ENCODE peak calls at places on chromosomes 6 and 20, in ten cellular contexts. One of them, this sample, is unnamed.

GRCh38 chr20:62888406-62888805 is 26.8 kb upstream of the TCFL5 start:
- DNase-seq in breast epithelium: no peak
- DNase-seq in lung: no peak
- DNase-seq in IMR-90: no peak
- DNase-seq in uterus: no peak
- DNase-seq in heart left ventricle: no peak
- DNase-seq in A549: no peak
- DNase-seq in cardiac muscle cell: no peak
- DNase-seq in fibroblast of lung: no peak
- DNase-seq in psoas muscle: peak
- DNase-seq in this sample: no peak

GRCh38 chr20:63060057-63060991 is 53.6 kb upstream of the BHLHE23 start:
- DNase-seq in breast epithelium: no peak
- DNase-seq in lung: no peak
- DNase-seq in IMR-90: peak
- DNase-seq in uterus: no peak
- DNase-seq in heart left ventricle: no peak
- DNase-seq in A549: no peak
- DNase-seq in cardiac muscle cell: no peak
- DNase-seq in fibroblast of lung: peak
- DNase-seq in psoas muscle: peak
- DNase-seq in this sample: no peak

GRCh38 chr20:9736373-9736772 is 102.5 kb downstream of the PAK5 start:
- DNase-seq in breast epithelium: no peak
- DNase-seq in lung: no peak
- DNase-seq in IMR-90: no peak
- DNase-seq in uterus: no peak
- DNase-seq in heart left ventricle: no peak
- DNase-seq in A549: no peak
- DNase-seq in cardiac muscle cell: no peak
- DNase-seq in fibroblast of lung: no peak
- DNase-seq in psoas muscle: no peak
- DNase-seq in this sample: no peak

GRCh38 chr6:36378243-36378920 is 9.1 kb downstream of the ETV7 start:
- DNase-seq in breast epithelium: no peak
- DNase-seq in lung: no peak
- DNase-seq in IMR-90: no peak
- DNase-seq in uterus: no peak
- DNase-seq in heart left ventricle: no peak
- DNase-seq in A549: no peak
- DNase-seq in cardiac muscle cell: no peak
- DNase-seq in fibroblast of lung: no peak
- DNase-seq in psoas muscle: no peak
- DNase-seq in this sample: no peak

GRCh38 chr6:109322825-109323580 is 59.3 kb downstream of the CD164 start:
- DNase-seq in breast epithelium: no peak
- DNase-seq in lung: peak
- DNase-seq in IMR-90: no peak
- DNase-seq in uterus: no peak
- DNase-seq in heart left ventricle: peak
- DNase-seq in A549: no peak
- DNase-seq in cardiac muscle cell: no peak
- DNase-seq in fibroblast of lung: no peak
- DNase-seq in psoas muscle: no peak
- DNase-seq in this sample: no peak

GRCh38 chr20:17995967-17996819 is 27.4 kb downstream of the MGME1 start:
- DNase-seq in breast epithelium: no peak
- DNase-seq in lung: peak
- DNase-seq in IMR-90: peak
- DNase-seq in uterus: peak
- DNase-seq in heart left ventricle: no peak
- DNase-seq in A549: peak
- DNase-seq in cardiac muscle cell: peak
- DNase-seq in fibroblast of lung: peak
- DNase-seq in psoas muscle: no peak
- DNase-seq in this sample: peak

GRCh38 chr20:62628691-62629090 is 13.6 kb upstream of the SLCO4A1 start:
- DNase-seq in breast epithelium: no peak
- DNase-seq in lung: no peak
- DNase-seq in IMR-90: peak
- DNase-seq in uterus: no peak
- DNase-seq in heart left ventricle: no peak
- DNase-seq in A549: peak
- DNase-seq in cardiac muscle cell: no peak
- DNase-seq in fibroblast of lung: no peak
- DNase-seq in psoas muscle: peak
- DNase-seq in this sample: no peak

GRCh38 chr6:73675466-73676098 is 20.4 kb upstream of the CD109 start:
- DNase-seq in breast epithelium: peak
- DNase-seq in lung: peak
- DNase-seq in IMR-90: peak
- DNase-seq in uterus: peak
- DNase-seq in heart left ventricle: peak
- DNase-seq in A549: peak
- DNase-seq in cardiac muscle cell: peak
- DNase-seq in fibroblast of lung: peak
- DNase-seq in psoas muscle: peak
- DNase-seq in this sample: peak

GRCh38 chr6:157091243-157091642 is 232.1 kb downstream of the TMEM242 start:
- DNase-seq in breast epithelium: no peak
- DNase-seq in lung: no peak
- DNase-seq in IMR-90: no peak
- DNase-seq in uterus: no peak
- DNase-seq in heart left ventricle: no peak
- DNase-seq in A549: no peak
- DNase-seq in cardiac muscle cell: no peak
- DNase-seq in fibroblast of lung: no peak
- DNase-seq in psoas muscle: no peak
- DNase-seq in this sample: no peak

GRCh38 chr6:136113736-136114173 is 136.4 kb downstream of the MTFR2 start:
- DNase-seq in breast epithelium: no peak
- DNase-seq in lung: peak
- DNase-seq in IMR-90: peak
- DNase-seq in uterus: peak
- DNase-seq in heart left ventricle: peak
- DNase-seq in A549: peak
- DNase-seq in cardiac muscle cell: peak
- DNase-seq in fibroblast of lung: peak
- DNase-seq in psoas muscle: no peak
- DNase-seq in this sample: peak

GRCh38 chr20:19735446-19735845 is 22.6 kb upstream of the RIN2 start:
- DNase-seq in breast epithelium: peak
- DNase-seq in lung: peak
- DNase-seq in IMR-90: peak
- DNase-seq in uterus: peak
- DNase-seq in heart left ventricle: peak
- DNase-seq in A549: peak
- DNase-seq in cardiac muscle cell: no peak
- DNase-seq in fibroblast of lung: peak
- DNase-seq in psoas muscle: peak
- DNase-seq in this sample: peak

GRCh38 chr6:72716916-72717315 is 95.1 kb downstream of the KCNQ5 start:
- DNase-seq in breast epithelium: no peak
- DNase-seq in lung: no peak
- DNase-seq in IMR-90: no peak
- DNase-seq in uterus: no peak
- DNase-seq in heart left ventricle: no peak
- DNase-seq in A549: no peak
- DNase-seq in cardiac muscle cell: no peak
- DNase-seq in fibroblast of lung: no peak
- DNase-seq in psoas muscle: no peak
- DNase-seq in this sample: no peak

GRCh38 chr20:61252601-61253263 is 671 bp downstream of the CDH4 start:
- DNase-seq in breast epithelium: no peak
- DNase-seq in lung: no peak
- DNase-seq in IMR-90: peak
- DNase-seq in uterus: no peak
- DNase-seq in heart left ventricle: no peak
- DNase-seq in A549: peak
- DNase-seq in cardiac muscle cell: peak
- DNase-seq in fibroblast of lung: peak
- DNase-seq in psoas muscle: no peak
- DNase-seq in this sample: no peak

GRCh38 chr6:136977075-136977474 is 55.0 kb downstream of the SLC35D3 start:
- DNase-seq in breast epithelium: no peak
- DNase-seq in lung: no peak
- DNase-seq in IMR-90: no peak
- DNase-seq in uterus: no peak
- DNase-seq in heart left ventricle: no peak
- DNase-seq in A549: no peak
- DNase-seq in cardiac muscle cell: no peak
- DNase-seq in fibroblast of lung: no peak
- DNase-seq in psoas muscle: no peak
- DNase-seq in this sample: no peak

GRCh38 chr6:14638932-14639875 is 521.6 kb downstream of the CD83 start:
- DNase-seq in breast epithelium: peak
- DNase-seq in lung: no peak
- DNase-seq in IMR-90: peak
- DNase-seq in uterus: no peak
- DNase-seq in heart left ventricle: peak
- DNase-seq in A549: no peak
- DNase-seq in cardiac muscle cell: no peak
- DNase-seq in fibroblast of lung: peak
- DNase-seq in psoas muscle: peak
- DNase-seq in this sample: no peak

GRCh38 chr6:84774174-84775158 is 10.1 kb upstream of the TBX18 start:
- DNase-seq in breast epithelium: no peak
- DNase-seq in lung: no peak
- DNase-seq in IMR-90: no peak
- DNase-seq in uterus: no peak
- DNase-seq in heart left ventricle: peak
- DNase-seq in A549: peak
- DNase-seq in cardiac muscle cell: peak
- DNase-seq in fibroblast of lung: no peak
- DNase-seq in psoas muscle: peak
- DNase-seq in this sample: peak

GRCh38 chr6:142400495-142400894 is 98.7 kb downstream of the ADGRG6 start:
- DNase-seq in breast epithelium: no peak
- DNase-seq in lung: no peak
- DNase-seq in IMR-90: peak
- DNase-seq in uterus: no peak
- DNase-seq in heart left ventricle: no peak
- DNase-seq in A549: no peak
- DNase-seq in cardiac muscle cell: peak
- DNase-seq in fibroblast of lung: peak
- DNase-seq in psoas muscle: no peak
- DNase-seq in this sample: no peak

GRCh38 chr6:30463242-30463641 is 26.1 kb upstream of the HLA-E start:
- DNase-seq in breast epithelium: no peak
- DNase-seq in lung: no peak
- DNase-seq in IMR-90: no peak
- DNase-seq in uterus: no peak
- DNase-seq in heart left ventricle: no peak
- DNase-seq in A549: no peak
- DNase-seq in cardiac muscle cell: no peak
- DNase-seq in fibroblast of lung: no peak
- DNase-seq in psoas muscle: no peak
- DNase-seq in this sample: no peak
- H3K4me3 ChIP-seq in breast epithelium: no peak
- H3K4me3 ChIP-seq in lung: no peak
- H3K4me3 ChIP-seq in IMR-90: no peak
- H3K4me3 ChIP-seq in uterus: no peak
- H3K4me3 ChIP-seq in heart left ventricle: no peak
- H3K4me3 ChIP-seq in A549: no peak
- H3K4me3 ChIP-seq in cardiac muscle cell: no peak
- H3K4me3 ChIP-seq in fibroblast of lung: peak
- H3K4me3 ChIP-seq in psoas muscle: peak
- H3K4me3 ChIP-seq in this sample: no peak

DNA sequence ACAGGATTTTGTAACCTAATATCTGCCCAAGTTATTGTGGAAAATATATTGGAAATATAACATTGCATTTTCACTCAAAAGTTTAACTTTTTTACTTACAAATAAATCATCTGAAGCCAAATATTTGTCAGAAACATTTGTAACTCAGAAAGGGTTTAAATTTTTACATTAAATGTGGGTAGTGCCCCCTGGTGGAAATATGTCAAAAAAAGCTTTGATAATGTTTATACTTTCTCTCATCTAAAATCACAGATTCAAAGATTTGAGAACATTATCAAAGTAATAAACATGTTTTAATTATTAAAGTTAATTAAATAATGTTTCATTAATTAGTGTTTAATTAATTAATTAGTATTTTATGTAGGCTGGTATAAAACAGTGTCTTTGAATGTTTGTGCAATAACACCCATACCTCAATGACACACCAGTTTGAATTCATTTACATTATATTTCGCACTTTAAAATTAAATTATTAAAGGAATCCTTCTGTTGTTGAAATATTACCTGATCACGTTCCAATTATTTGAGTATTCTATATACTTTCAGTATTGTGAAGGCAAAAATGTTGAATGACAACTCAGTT is 320.1 kb upstream of the FKBP1C start:
- DNase-seq in breast epithelium: no peak
- DNase-seq in lung: no peak
- DNase-seq in IMR-90: no peak
- DNase-seq in uterus: no peak
- DNase-seq in heart left ventricle: no peak
- DNase-seq in A549: peak
- DNase-seq in cardiac muscle cell: peak
- DNase-seq in fibroblast of lung: no peak
- DNase-seq in psoas muscle: no peak
- DNase-seq in this sample: no peak
- TF ChIP-seq CTCF in breast epithelium: no peak
- TF ChIP-seq CTCF in lung: no peak
- TF ChIP-seq CTCF in IMR-90: peak
- TF ChIP-seq CTCF in uterus: no peak
- TF ChIP-seq CTCF in heart left ventricle: peak
- TF ChIP-seq CTCF in A549: peak
- TF ChIP-seq CTCF in cardiac muscle cell: peak
- TF ChIP-seq CTCF in fibroblast of lung: no peak
- TF ChIP-seq CTCF in psoas muscle: no peak
- TF ChIP-seq CTCF in this sample: no peak

GRCh38 chr6:33321227-33321626 is 3.7 kb upstream of the ZBTB22 start:
- DNase-seq in breast epithelium: no peak
- DNase-seq in lung: no peak
- DNase-seq in IMR-90: no peak
- DNase-seq in uterus: no peak
- DNase-seq in heart left ventricle: no peak
- DNase-seq in A549: no peak
- DNase-seq in cardiac muscle cell: no peak
- DNase-seq in fibroblast of lung: no peak
- DNase-seq in psoas muscle: no peak
- DNase-seq in this sample: no peak
- H3K27ac ChIP-seq in breast epithelium: peak
- H3K27ac ChIP-seq in lung: no peak
- H3K27ac ChIP-seq in IMR-90: peak
- H3K27ac ChIP-seq in uterus: peak
- H3K27ac ChIP-seq in heart left ventricle: no peak
- H3K27ac ChIP-seq in A549: peak
- H3K27ac ChIP-seq in cardiac muscle cell: no peak
- H3K27ac ChIP-seq in fibroblast of lung: peak
- H3K27ac ChIP-seq in psoas muscle: peak
- H3K27ac ChIP-seq in this sample: no peak

DNA sequence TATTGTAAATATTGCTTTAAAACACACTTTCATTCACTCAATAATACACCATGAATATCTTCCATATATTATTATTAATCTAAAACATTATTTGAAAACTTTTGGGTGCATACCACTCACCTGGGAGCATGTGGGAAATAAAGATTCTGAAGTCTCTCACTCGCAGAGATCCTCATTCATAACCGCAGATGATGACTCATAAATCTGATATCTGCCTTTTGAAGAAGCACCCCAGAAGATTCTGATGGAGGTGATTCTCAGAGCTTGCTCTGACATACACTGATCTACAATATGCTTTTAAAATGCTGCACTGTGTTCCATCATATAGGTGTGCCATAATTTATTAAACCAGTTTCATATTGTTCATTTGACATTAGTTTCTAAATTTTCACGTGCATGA is 135.0 kb upstream of the SGK1 start:
- DNase-seq in breast epithelium: no peak
- DNase-seq in lung: no peak
- DNase-seq in IMR-90: no peak
- DNase-seq in uterus: no peak
- DNase-seq in heart left ventricle: no peak
- DNase-seq in A549: no peak
- DNase-seq in cardiac muscle cell: no peak
- DNase-seq in fibroblast of lung: peak
- DNase-seq in psoas muscle: no peak
- DNase-seq in this sample: no peak
- H3K4me3 ChIP-seq in breast epithelium: no peak
- H3K4me3 ChIP-seq in lung: no peak
- H3K4me3 ChIP-seq in IMR-90: no peak
- H3K4me3 ChIP-seq in uterus: no peak
- H3K4me3 ChIP-seq in heart left ventricle: no peak
- H3K4me3 ChIP-seq in A549: no peak
- H3K4me3 ChIP-seq in cardiac muscle cell: no peak
- H3K4me3 ChIP-seq in fibroblast of lung: no peak
- H3K4me3 ChIP-seq in psoas muscle: no peak
- H3K4me3 ChIP-seq in this sample: no peak

This sample was measured in body of pancreas.